ENCODE peak calls at places on chromosomes 12 and 14, in four cellular contexts. One of them, this sample, is unnamed.

GRCh38 chr12:64413884-64414283 is 9.7 kb downstream of the XPOT start:
- DNase-seq in BE2C: no peak
- DNase-seq in NCI-H1417 treated with DMSO at 0.1 percent for 48 hours: no peak
- DNase-seq in NCI-H510A: no peak
- DNase-seq in this sample: no peak

GRCh38 chr12:122895290-122895689 is 634 bp downstream of the VPS37B start:
- DNase-seq in BE2C: no peak
- DNase-seq in NCI-H1417 treated with DMSO at 0.1 percent for 48 hours: no peak
- DNase-seq in NCI-H510A: no peak
- DNase-seq in this sample: no peak

GRCh38 chr14:40371011-40371410 is 938.8 kb upstream of the FBXO33 start:
- DNase-seq in BE2C: no peak
- DNase-seq in NCI-H1417 treated with DMSO at 0.1 percent for 48 hours: no peak
- DNase-seq in NCI-H510A: no peak
- DNase-seq in this sample: no peak

GRCh38 chr12:123532808-123533649 is 490 bp downstream of the RILPL1 start:
- DNase-seq in BE2C: peak
- DNase-seq in NCI-H1417 treated with DMSO at 0.1 percent for 48 hours: no peak
- DNase-seq in NCI-H510A: peak
- DNase-seq in this sample: peak

GRCh38 chr14:106318700-106319099 is 792.3 kb downstream of the TMEM121 start:
- DNase-seq in BE2C: no peak
- DNase-seq in NCI-H1417 treated with DMSO at 0.1 percent for 48 hours: no peak
- DNase-seq in NCI-H510A: no peak
- DNase-seq in this sample: no peak

GRCh38 chr12:47905313-47905730 is 528 bp upstream of the VDR start:
- DNase-seq in BE2C: no peak
- DNase-seq in NCI-H1417 treated with DMSO at 0.1 percent for 48 hours: no peak
- DNase-seq in NCI-H510A: peak
- DNase-seq in this sample: peak

GRCh38 chr12:132458441-132459225 is 31.3 kb upstream of the FBRSL1 start:
- DNase-seq in BE2C: no peak
- DNase-seq in NCI-H1417 treated with DMSO at 0.1 percent for 48 hours: no peak
- DNase-seq in NCI-H510A: no peak
- DNase-seq in this sample: no peak

GRCh38 chr14:101118746-101119610 is 215.5 kb upstream of the RTL1 start:
- DNase-seq in BE2C: no peak
- DNase-seq in NCI-H1417 treated with DMSO at 0.1 percent for 48 hours: no peak
- DNase-seq in NCI-H510A: no peak
- DNase-seq in this sample: no peak

GRCh38 chr14:92572050-92572449 is 58.5 kb downstream of the RIN3 start:
- DNase-seq in BE2C: no peak
- DNase-seq in NCI-H1417 treated with DMSO at 0.1 percent for 48 hours: no peak
- DNase-seq in NCI-H510A: no peak
- DNase-seq in this sample: no peak

GRCh38 chr12:95358111-95359083 is 115.6 kb upstream of the METAP2 start:
- DNase-seq in BE2C: no peak
- DNase-seq in NCI-H1417 treated with DMSO at 0.1 percent for 48 hours: no peak
- DNase-seq in NCI-H510A: no peak
- DNase-seq in this sample: no peak

GRCh38 chr12:28390716-28391452 is 200.6 kb downstream of the CCDC91 start:
- DNase-seq in BE2C: no peak
- DNase-seq in NCI-H1417 treated with DMSO at 0.1 percent for 48 hours: no peak
- DNase-seq in NCI-H510A: no peak
- DNase-seq in this sample: no peak

GRCh38 chr12:111055181-111055880 is 135.0 kb upstream of the MYL2 start:
- DNase-seq in BE2C: no peak
- DNase-seq in NCI-H1417 treated with DMSO at 0.1 percent for 48 hours: no peak
- DNase-seq in NCI-H510A: no peak
- DNase-seq in this sample: no peak

GRCh38 chr14:68195126-68195525 is 375.5 kb downstream of the RAD51B start:
- DNase-seq in BE2C: no peak
- DNase-seq in NCI-H1417 treated with DMSO at 0.1 percent for 48 hours: peak
- DNase-seq in NCI-H510A: peak
- DNase-seq in this sample: no peak

GRCh38 chr14:59690426-59690825 is 113.8 kb upstream of the CCDC175 start:
- DNase-seq in BE2C: no peak
- DNase-seq in NCI-H1417 treated with DMSO at 0.1 percent for 48 hours: no peak
- DNase-seq in NCI-H510A: no peak
- DNase-seq in this sample: no peak

GRCh38 chr12:132741620-132742019 is 20.0 kb downstream of the ANKLE2 start:
- DNase-seq in BE2C: no peak
- DNase-seq in NCI-H1417 treated with DMSO at 0.1 percent for 48 hours: no peak
- DNase-seq in NCI-H510A: no peak
- DNase-seq in this sample: no peak

GRCh38 chr12:69502342-69503081 is 32.3 kb downstream of the FRS2 start:
- DNase-seq in BE2C: no peak
- DNase-seq in NCI-H1417 treated with DMSO at 0.1 percent for 48 hours: no peak
- DNase-seq in NCI-H510A: no peak
- DNase-seq in this sample: no peak

GRCh38 chr12:43210437-43211197 is 341.4 kb downstream of the ADAMTS20 start:
- DNase-seq in BE2C: no peak
- DNase-seq in NCI-H1417 treated with DMSO at 0.1 percent for 48 hours: no peak
- DNase-seq in NCI-H510A: no peak
- DNase-seq in this sample: no peak

GRCh38 chr12:1500095-1500801 is 94.1 kb downstream of the FBXL14 start:
- DNase-seq in BE2C: peak
- DNase-seq in NCI-H1417 treated with DMSO at 0.1 percent for 48 hours: no peak
- DNase-seq in NCI-H510A: no peak
- DNase-seq in this sample: peak

GRCh38 chr12:112928978-112929377 is 9.3 kb upstream of the OAS3 start:
- DNase-seq in BE2C: no peak
- DNase-seq in NCI-H1417 treated with DMSO at 0.1 percent for 48 hours: no peak
- DNase-seq in NCI-H510A: no peak
- DNase-seq in this sample: no peak

GRCh38 chr14:32560213-32560857 is 231.2 kb downstream of the AKAP6 start:
- DNase-seq in BE2C: peak
- DNase-seq in NCI-H1417 treated with DMSO at 0.1 percent for 48 hours: peak
- DNase-seq in NCI-H510A: peak
- DNase-seq in this sample: peak

GRCh38 chr14:99686557-99687283 is 2.6 kb downstream of the CYP46A1 start:
- DNase-seq in BE2C: no peak
- DNase-seq in NCI-H1417 treated with DMSO at 0.1 percent for 48 hours: no peak
- DNase-seq in NCI-H510A: no peak
- DNase-seq in this sample: no peak

GRCh38 chr14:67285876-67286452 is 44.7 kb downstream of the PALS1 start:
- DNase-seq in BE2C: no peak
- DNase-seq in NCI-H1417 treated with DMSO at 0.1 percent for 48 hours: no peak
- DNase-seq in NCI-H510A: no peak
- DNase-seq in this sample: no peak

GRCh38 chr12:121296618-121297476 is at the start of gene CAMKK2:
- DNase-seq in BE2C: peak
- DNase-seq in NCI-H1417 treated with DMSO at 0.1 percent for 48 hours: peak
- DNase-seq in NCI-H510A: peak
- DNase-seq in this sample: peak

GRCh38 chr12:103626498-103626897 is 39.4 kb downstream of the STAB2 start:
- DNase-seq in BE2C: peak
- DNase-seq in NCI-H1417 treated with DMSO at 0.1 percent for 48 hours: peak
- DNase-seq in NCI-H510A: no peak
- DNase-seq in this sample: peak

GRCh38 chr12:93378373-93379310 is 917 bp downstream of the NUDT4 start:
- DNase-seq in BE2C: peak
- DNase-seq in NCI-H1417 treated with DMSO at 0.1 percent for 48 hours: no peak
- DNase-seq in NCI-H510A: no peak
- DNase-seq in this sample: peak